ENCODE peak calls at places on chromosomes 11 and 22, in four cellular contexts. One of them, this sample, is unnamed.
A peak's percentile ranks its signal among the peaks of the same experiment; 100 is the strongest.

GRCh38 chr11:911031-911889 is 650 bp upstream of the CHID1 start:
- DNase-seq in K562: peak; percentile 55
- DNase-seq in HepG2: no peak
- DNase-seq in WTC11: peak; percentile 68
- DNase-seq in this sample: peak; percentile 42

GRCh38 chr22:23068096-23068831 is 2.1 kb upstream of the GNAZ start:
- DNase-seq in HepG2: no peak
- DNase-seq in K562: no peak
- DNase-seq in WTC11: peak; percentile 4
- DNase-seq in this sample: no peak

GRCh38 chr11:83349371-83349770 is 63.2 kb upstream of the CCDC90B start:
- DNase-seq in WTC11: no peak
- DNase-seq in K562: no peak
- DNase-seq in HepG2: no peak
- DNase-seq in this sample: no peak

GRCh38 chr22:30881361-30882180 is 87.0 kb downstream of the MORC2 start:
- DNase-seq in K562: peak; percentile 79
- DNase-seq in WTC11: no peak
- DNase-seq in HepG2: peak; percentile 46
- DNase-seq in this sample: no peak

GRCh38 chr11:9351956-9352355 is 32.5 kb upstream of the IPO7 start:
- DNase-seq in HepG2: no peak
- DNase-seq in K562: no peak
- DNase-seq in WTC11: no peak
- DNase-seq in this sample: no peak

GRCh38 chr11:118205979-118206611 is 18.7 kb downstream of the JAML start:
- DNase-seq in K562: no peak
- DNase-seq in HepG2: no peak
- DNase-seq in WTC11: no peak
- DNase-seq in this sample: no peak

GRCh38 chr11:27255447-27255828 is 107.6 kb downstream of the CCDC34 start:
- DNase-seq in WTC11: no peak
- DNase-seq in K562: no peak
- DNase-seq in HepG2: no peak
- DNase-seq in this sample: no peak

GRCh38 chr22:10961043-10961860 is 4566.7 kb upstream of the OR11H1 start:
- DNase-seq in HepG2: no peak
- DNase-seq in WTC11: no peak
- DNase-seq in K562: no peak
- DNase-seq in this sample: no peak

GRCh38 chr22:22235564-22235963 is 9.0 kb upstream of the VPREB1 start:
- DNase-seq in WTC11: peak; percentile 57
- DNase-seq in K562: peak; percentile 85
- DNase-seq in HepG2: no peak
- DNase-seq in this sample: peak; percentile 45

GRCh38 chr11:76234704-76235232 is 28.5 kb upstream of the WNT11 start:
- DNase-seq in WTC11: no peak
- DNase-seq in HepG2: no peak
- DNase-seq in K562: no peak
- DNase-seq in this sample: no peak

GRCh38 chr11:111623527-111624030 is 21.3 kb downstream of the SIK2 start:
- DNase-seq in K562: no peak
- DNase-seq in WTC11: no peak
- DNase-seq in HepG2: peak; percentile 86
- DNase-seq in this sample: no peak

GRCh38 chr11:91093141-91093540 is 870.3 kb upstream of the CHORDC1 start:
- DNase-seq in HepG2: no peak
- DNase-seq in K562: no peak
- DNase-seq in WTC11: no peak
- DNase-seq in this sample: no peak

GRCh38 chr11:104968856-104969776 is 742 bp upstream of the CASP4 start:
- DNase-seq in WTC11: peak; percentile 34
- DNase-seq in K562: no peak
- DNase-seq in HepG2: peak; percentile 50
- DNase-seq in this sample: no peak

GRCh38 chr11:17537261-17537660 is 7.0 kb downstream of the USH1C start:
- DNase-seq in WTC11: no peak
- DNase-seq in K562: no peak
- DNase-seq in HepG2: no peak
- DNase-seq in this sample: no peak

GRCh38 chr22:35835998-35836691 is 118.5 kb downstream of the APOL5 start:
- DNase-seq in K562: no peak
- DNase-seq in HepG2: peak; percentile 71
- DNase-seq in WTC11: peak; percentile 30
- DNase-seq in this sample: peak; percentile 48

GRCh38 chr11:77074626-77075221 is 8.0 kb downstream of the CAPN5 start:
- DNase-seq in WTC11: no peak
- DNase-seq in HepG2: no peak
- DNase-seq in K562: no peak
- DNase-seq in this sample: no peak

GRCh38 chr22:45709866-45710265 is 38.2 kb downstream of the ATXN10 start:
- DNase-seq in HepG2: no peak
- DNase-seq in WTC11: no peak
- DNase-seq in K562: no peak
- DNase-seq in this sample: no peak

GRCh38 chr11:43943357-43943930 is 1.0 kb downstream of the C11orf96 start:
- DNase-seq in K562: no peak
- DNase-seq in WTC11: peak; percentile 31
- DNase-seq in HepG2: no peak
- DNase-seq in this sample: peak; percentile 28

GRCh38 chr11:762421-763072 is 14.7 kb downstream of the GATD1 start:
- DNase-seq in WTC11: no peak
- DNase-seq in K562: peak; percentile 36
- DNase-seq in HepG2: no peak
- DNase-seq in this sample: no peak

GRCh38 chr22:31241200-31241599 is 29.1 kb downstream of the LIMK2 start:
- DNase-seq in HepG2: peak; percentile 19
- DNase-seq in K562: peak; percentile 21
- DNase-seq in WTC11: no peak
- DNase-seq in this sample: no peak

GRCh38 chr22:17769716-17770082 is 4.6 kb downstream of the BID start:
- DNase-seq in HepG2: no peak
- DNase-seq in K562: no peak
- DNase-seq in WTC11: no peak
- DNase-seq in this sample: no peak

GRCh38 chr22:39526736-39527171 is 5.8 kb downstream of the RPS19BP1 start:
- DNase-seq in WTC11: no peak
- DNase-seq in HepG2: no peak
- DNase-seq in K562: no peak
- DNase-seq in this sample: no peak

GRCh38 chr22:43510226-43511070 is 98.6 kb downstream of the MPPED1 start:
- DNase-seq in HepG2: no peak
- DNase-seq in WTC11: no peak
- DNase-seq in K562: no peak
- DNase-seq in this sample: no peak

GRCh38 chr11:71252782-71253730 is 679 bp upstream of the SHANK2 start:
- DNase-seq in WTC11: peak; percentile 52
- DNase-seq in K562: no peak
- DNase-seq in HepG2: peak; percentile 97
- DNase-seq in this sample: peak; percentile 27

GRCh38 chr22:49574205-49574604 is 253.5 kb downstream of the BRD1 start:
- DNase-seq in WTC11: no peak
- DNase-seq in HepG2: no peak
- DNase-seq in K562: no peak
- DNase-seq in this sample: no peak

GRCh38 chr11:36596880-36597279 is 1.2 kb downstream of the RAG2 start:
- DNase-seq in HepG2: no peak
- DNase-seq in K562: no peak
- DNase-seq in WTC11: no peak
- DNase-seq in this sample: no peak

GRCh38 chr22:27886843-27887151 is 32.3 kb downstream of the PITPNB start:
- DNase-seq in WTC11: no peak
- DNase-seq in K562: no peak
- DNase-seq in HepG2: no peak
- DNase-seq in this sample: no peak

GRCh38 chr11:78327945-78328344 is 89.7 kb downstream of the GAB2 start:
- DNase-seq in HepG2: no peak
- DNase-seq in K562: no peak
- DNase-seq in WTC11: no peak
- DNase-seq in this sample: no peak

GRCh38 chr11:43734256-43734655 is 53.7 kb downstream of the HSD17B12 start:
- DNase-seq in WTC11: no peak
- DNase-seq in HepG2: no peak
- DNase-seq in K562: no peak
- DNase-seq in this sample: no peak

GRCh38 chr11:113593698-113594308 is 112.3 kb downstream of the TMPRSS5 start:
- DNase-seq in HepG2: no peak
- DNase-seq in WTC11: no peak
- DNase-seq in K562: peak; percentile 22
- DNase-seq in this sample: no peak

GRCh38 chr22:27420817-27421361 is 380.7 kb downstream of the MN1 start:
- DNase-seq in K562: no peak
- DNase-seq in HepG2: no peak
- DNase-seq in WTC11: no peak
- DNase-seq in this sample: no peak

GRCh38 chr11:13465909-13466371 is 2.9 kb upstream of the BTBD10 start:
- DNase-seq in K562: peak; percentile 11
- DNase-seq in HepG2: peak; percentile 27
- DNase-seq in WTC11: no peak
- DNase-seq in this sample: peak; percentile 39

GRCh38 chr11:35474677-35475076 is 50.7 kb downstream of the PAMR1 start:
- DNase-seq in HepG2: no peak
- DNase-seq in WTC11: no peak
- DNase-seq in K562: no peak
- DNase-seq in this sample: no peak
- TF ChIP-seq ELF4 in HepG2: no peak
- TF ChIP-seq ELF4 in WTC11: no peak
- TF ChIP-seq ELF4 in K562: no peak
- TF ChIP-seq ELF4 in this sample: no peak

DNA sequence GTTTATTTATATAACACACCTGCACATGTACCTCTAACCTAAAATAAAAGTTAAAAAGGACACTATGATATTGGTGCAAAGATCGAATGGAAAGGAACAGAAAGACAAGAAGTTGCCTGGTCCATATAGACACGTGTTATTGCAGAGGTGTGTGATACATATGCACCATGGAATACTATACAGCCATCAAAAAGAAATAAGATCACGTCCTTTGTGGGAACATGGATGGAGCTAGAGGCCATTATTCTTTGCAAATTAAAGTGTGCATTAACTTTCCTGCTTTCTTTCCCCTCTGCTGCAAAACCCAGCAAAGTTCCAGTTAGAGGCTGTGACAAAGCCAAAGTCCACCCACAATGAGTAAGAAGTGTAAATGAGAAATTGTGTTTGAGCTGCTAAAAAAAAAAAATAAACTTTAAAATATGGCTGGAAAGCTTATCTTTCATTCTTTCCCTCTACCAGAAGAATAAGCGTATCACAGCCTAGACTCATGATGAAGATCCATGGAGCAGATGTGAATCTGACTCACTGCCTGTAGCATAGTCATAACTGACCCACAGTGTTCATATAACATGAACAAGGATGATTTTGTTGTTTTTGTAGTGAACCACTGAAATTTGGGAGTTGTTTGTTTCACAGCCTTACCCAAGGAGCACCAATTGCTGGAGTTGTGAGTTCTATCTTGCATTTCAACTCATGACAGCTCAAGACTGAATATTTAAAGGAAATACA is 9.6 kb downstream of the OR52K1 start:
- DNase-seq in K562: no peak
- DNase-seq in WTC11: no peak
- DNase-seq in HepG2: no peak
- DNase-seq in this sample: no peak
- TF ChIP-seq ELF4 in K562: no peak
- TF ChIP-seq ELF4 in WTC11: no peak
- TF ChIP-seq ELF4 in HepG2: no peak
- TF ChIP-seq ELF4 in this sample: no peak

GRCh38 chr22:25881353-25881752 is 139.4 kb downstream of the MYO18B start:
- DNase-seq in HepG2: no peak
- DNase-seq in K562: no peak
- DNase-seq in WTC11: no peak
- DNase-seq in this sample: no peak

GRCh38 chr22:25878933-25879332 is 136.9 kb downstream of the MYO18B start:
- DNase-seq in WTC11: no peak
- DNase-seq in HepG2: no peak
- DNase-seq in K562: no peak
- DNase-seq in this sample: no peak

GRCh38 chr22:25882366-25882765 is 140.4 kb downstream of the MYO18B start:
- DNase-seq in K562: no peak
- DNase-seq in HepG2: no peak
- DNase-seq in WTC11: no peak
- DNase-seq in this sample: no peak

GRCh38 chr22:25884121-25884520 is 142.1 kb downstream of the MYO18B start:
- DNase-seq in WTC11: no peak
- DNase-seq in K562: no peak
- DNase-seq in HepG2: no peak
- DNase-seq in this sample: no peak

DNA sequence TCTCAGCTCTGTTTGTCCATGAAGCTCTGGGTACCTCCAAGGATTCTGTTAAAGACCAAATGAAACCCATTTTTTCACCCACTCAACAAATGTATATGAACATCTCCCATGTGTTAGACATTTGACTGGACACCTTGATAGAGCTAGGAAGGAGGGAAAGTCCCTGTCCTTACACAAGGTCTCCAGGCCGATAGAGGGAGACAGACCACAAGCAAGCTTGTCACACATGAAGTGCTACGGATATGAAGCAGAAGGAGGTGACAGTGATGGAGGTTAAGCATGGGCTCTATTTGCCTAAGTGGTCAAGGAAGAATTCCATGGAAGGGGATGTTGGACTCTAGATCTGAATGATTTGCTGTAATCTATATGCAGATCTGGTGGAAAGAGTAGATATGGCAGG is 138.5 kb downstream of the MYO18B start:
- DNase-seq in K562: no peak
- DNase-seq in HepG2: peak; percentile 21
- DNase-seq in WTC11: no peak
- DNase-seq in this sample: no peak
- TF ChIP-seq ELF4 in K562: no peak
- TF ChIP-seq ELF4 in HepG2: no peak
- TF ChIP-seq ELF4 in WTC11: no peak
- TF ChIP-seq ELF4 in this sample: no peak

DNA sequence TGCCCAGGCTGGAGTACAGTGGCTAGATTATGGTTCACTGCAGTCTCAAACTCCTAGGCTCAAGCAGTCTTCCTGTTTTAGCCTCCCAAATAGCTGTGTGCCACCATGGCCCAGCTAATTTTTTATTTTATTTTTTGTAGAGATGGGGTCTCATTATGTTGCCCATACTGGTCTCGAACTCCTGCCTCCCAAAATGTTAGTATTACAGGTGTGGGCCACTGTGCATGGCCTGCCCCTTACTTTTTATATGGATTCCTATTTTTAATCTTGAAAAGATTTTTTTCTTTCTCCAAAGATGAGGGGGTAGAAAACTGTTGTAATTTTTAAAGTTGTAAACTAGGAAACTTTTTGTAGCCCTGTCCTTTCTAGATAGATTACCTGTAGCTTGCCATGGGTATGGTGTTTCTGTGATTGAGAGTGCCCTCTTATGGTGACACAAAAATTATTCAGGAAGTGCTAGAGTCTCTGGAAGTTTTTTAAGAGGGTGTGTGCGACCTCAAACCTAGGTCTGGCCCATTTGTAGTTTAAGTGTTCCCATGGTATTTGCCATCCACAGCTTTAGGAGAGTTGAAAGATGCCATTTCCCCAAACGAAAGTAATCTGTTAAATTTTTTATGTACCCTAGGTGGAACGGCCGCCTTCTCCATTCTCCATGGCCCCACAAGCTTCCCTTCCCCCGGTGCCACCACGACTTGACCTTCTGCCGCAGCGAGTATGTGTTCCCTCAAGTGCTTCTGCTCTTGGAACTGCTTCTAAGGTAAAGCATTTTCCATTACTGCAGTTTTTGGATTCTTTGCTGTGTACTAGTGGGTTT is 32.4 kb downstream of the MCAM start:
- DNase-seq in WTC11: no peak
- DNase-seq in K562: no peak
- DNase-seq in HepG2: peak; percentile 34
- DNase-seq in this sample: peak; percentile 36
- TF ChIP-seq ELF4 in WTC11: no peak
- TF ChIP-seq ELF4 in K562: no peak
- TF ChIP-seq ELF4 in HepG2: no peak
- TF ChIP-seq ELF4 in this sample: no peak

This sample was measured in HEK293T.